ENCODE peak calls at places on chromosomes 4 and X, in six cellular contexts. One of them, this sample, is unnamed.

GRCh38 chr4:163554870-163555465 is 60.5 kb downstream of the TMA16 start:
- DNase-seq in GM23248: peak; percentile 54
- DNase-seq in hepatocyte: peak; percentile 38
- DNase-seq in GM23338: peak; percentile 59
- DNase-seq in neural progenitor cell: no peak
- DNase-seq in PC-3: peak; percentile 60
- DNase-seq in this sample: peak; percentile 23

GRCh38 chr4:115470763-115471162 is 357.3 kb upstream of the NDST4 start:
- DNase-seq in GM23248: no peak
- DNase-seq in neural progenitor cell: no peak
- DNase-seq in hepatocyte: no peak
- DNase-seq in PC-3: no peak
- DNase-seq in GM23338: no peak
- DNase-seq in this sample: no peak

GRCh38 chrX:153925387-153925738 is 701 bp downstream of the ARHGAP4 start:
- DNase-seq in PC-3: no peak
- DNase-seq in neural progenitor cell: no peak
- DNase-seq in GM23338: no peak
- DNase-seq in GM23248: no peak
- DNase-seq in hepatocyte: no peak
- DNase-seq in this sample: peak; percentile 81

GRCh38 chr4:12933760-12934221 is 550.3 kb downstream of the RAB28 start:
- DNase-seq in GM23248: no peak
- DNase-seq in neural progenitor cell: no peak
- DNase-seq in PC-3: no peak
- DNase-seq in hepatocyte: peak; percentile 18
- DNase-seq in GM23338: no peak
- DNase-seq in this sample: no peak

GRCh38 chr4:118783887-118784286 is 52.0 kb downstream of the SEC24D start:
- DNase-seq in PC-3: no peak
- DNase-seq in GM23338: no peak
- DNase-seq in neural progenitor cell: no peak
- DNase-seq in GM23248: peak; percentile 70
- DNase-seq in hepatocyte: no peak
- DNase-seq in this sample: no peak

GRCh38 chrX:68249401-68249831 is 183.9 kb downstream of the OPHN1 start:
- DNase-seq in PC-3: no peak
- DNase-seq in neural progenitor cell: no peak
- DNase-seq in GM23248: no peak
- DNase-seq in hepatocyte: no peak
- DNase-seq in GM23338: no peak
- DNase-seq in this sample: no peak

GRCh38 chrX:68826113-68826980 is 2.5 kb upstream of the EFNB1 start:
- DNase-seq in GM23248: peak; percentile 37
- DNase-seq in GM23338: no peak
- DNase-seq in PC-3: no peak
- DNase-seq in neural progenitor cell: no peak
- DNase-seq in hepatocyte: no peak
- DNase-seq in this sample: no peak

GRCh38 chr4:164748375-164748774 is 5.6 kb upstream of the SMIM31 start:
- DNase-seq in PC-3: peak; percentile 52
- DNase-seq in GM23338: peak; percentile 57
- DNase-seq in neural progenitor cell: peak; percentile 33
- DNase-seq in hepatocyte: peak; percentile 40
- DNase-seq in GM23248: peak; percentile 58
- DNase-seq in this sample: peak; percentile 40

GRCh38 chr4:101977096-101977495 is 186.6 kb downstream of the BANK1 start:
- DNase-seq in hepatocyte: peak; percentile 70
- DNase-seq in GM23338: no peak
- DNase-seq in neural progenitor cell: no peak
- DNase-seq in PC-3: peak; percentile 93
- DNase-seq in GM23248: peak; percentile 99
- DNase-seq in this sample: no peak

GRCh38 chrX:39263946-39264483 is 462.8 kb downstream of the MID1IP1 start:
- DNase-seq in hepatocyte: no peak
- DNase-seq in PC-3: no peak
- DNase-seq in GM23248: no peak
- DNase-seq in neural progenitor cell: no peak
- DNase-seq in GM23338: no peak
- DNase-seq in this sample: no peak

GRCh38 chr4:81314196-81314896 is 99.3 kb upstream of the PRKG2 start:
- DNase-seq in PC-3: peak; percentile 55
- DNase-seq in GM23248: peak; percentile 81
- DNase-seq in GM23338: no peak
- DNase-seq in neural progenitor cell: peak; percentile 12
- DNase-seq in hepatocyte: peak; percentile 93
- DNase-seq in this sample: no peak

GRCh38 chr4:54661686-54662085 is 3.9 kb downstream of the KIT start:
- DNase-seq in GM23338: no peak
- DNase-seq in GM23248: peak; percentile 95
- DNase-seq in neural progenitor cell: no peak
- DNase-seq in hepatocyte: no peak
- DNase-seq in PC-3: peak; percentile 79
- DNase-seq in this sample: no peak

GRCh38 chr4:185217390-185217985 is 8.1 kb downstream of the SNX25 start:
- DNase-seq in GM23248: no peak
- DNase-seq in neural progenitor cell: no peak
- DNase-seq in PC-3: no peak
- DNase-seq in hepatocyte: no peak
- DNase-seq in GM23338: no peak
- DNase-seq in this sample: no peak

GRCh38 chrX:19867411-19867732 is 20.0 kb downstream of the SH3KBP1 start:
- DNase-seq in hepatocyte: no peak
- DNase-seq in GM23248: peak; percentile 67
- DNase-seq in GM23338: no peak
- DNase-seq in neural progenitor cell: no peak
- DNase-seq in PC-3: peak; percentile 14
- DNase-seq in this sample: no peak

GRCh38 chr4:159369256-159369655 is 266.4 kb downstream of the RAPGEF2 start:
- DNase-seq in hepatocyte: no peak
- DNase-seq in GM23248: no peak
- DNase-seq in neural progenitor cell: peak; percentile 17
- DNase-seq in PC-3: no peak
- DNase-seq in GM23338: no peak
- DNase-seq in this sample: no peak

GRCh38 chr4:41142356-41142755 is 72.0 kb downstream of the APBB2 start:
- DNase-seq in neural progenitor cell: no peak
- DNase-seq in GM23248: peak; percentile 35
- DNase-seq in PC-3: no peak
- DNase-seq in hepatocyte: no peak
- DNase-seq in GM23338: no peak
- DNase-seq in this sample: no peak

GRCh38 chr4:150582881-150583286 is 933 bp downstream of the MAB21L2 start:
- DNase-seq in hepatocyte: peak; percentile 38
- DNase-seq in PC-3: no peak
- DNase-seq in neural progenitor cell: peak; percentile 72
- DNase-seq in GM23338: peak; percentile 69
- DNase-seq in GM23248: no peak
- DNase-seq in this sample: no peak

GRCh38 chrX:55057691-55058249 is 17.1 kb upstream of the PAGE2B start:
- DNase-seq in GM23338: peak; percentile 44
- DNase-seq in hepatocyte: peak; percentile 41
- DNase-seq in neural progenitor cell: peak; percentile 26
- DNase-seq in GM23248: peak; percentile 48
- DNase-seq in PC-3: peak; percentile 61
- DNase-seq in this sample: peak; percentile 40

DNA sequence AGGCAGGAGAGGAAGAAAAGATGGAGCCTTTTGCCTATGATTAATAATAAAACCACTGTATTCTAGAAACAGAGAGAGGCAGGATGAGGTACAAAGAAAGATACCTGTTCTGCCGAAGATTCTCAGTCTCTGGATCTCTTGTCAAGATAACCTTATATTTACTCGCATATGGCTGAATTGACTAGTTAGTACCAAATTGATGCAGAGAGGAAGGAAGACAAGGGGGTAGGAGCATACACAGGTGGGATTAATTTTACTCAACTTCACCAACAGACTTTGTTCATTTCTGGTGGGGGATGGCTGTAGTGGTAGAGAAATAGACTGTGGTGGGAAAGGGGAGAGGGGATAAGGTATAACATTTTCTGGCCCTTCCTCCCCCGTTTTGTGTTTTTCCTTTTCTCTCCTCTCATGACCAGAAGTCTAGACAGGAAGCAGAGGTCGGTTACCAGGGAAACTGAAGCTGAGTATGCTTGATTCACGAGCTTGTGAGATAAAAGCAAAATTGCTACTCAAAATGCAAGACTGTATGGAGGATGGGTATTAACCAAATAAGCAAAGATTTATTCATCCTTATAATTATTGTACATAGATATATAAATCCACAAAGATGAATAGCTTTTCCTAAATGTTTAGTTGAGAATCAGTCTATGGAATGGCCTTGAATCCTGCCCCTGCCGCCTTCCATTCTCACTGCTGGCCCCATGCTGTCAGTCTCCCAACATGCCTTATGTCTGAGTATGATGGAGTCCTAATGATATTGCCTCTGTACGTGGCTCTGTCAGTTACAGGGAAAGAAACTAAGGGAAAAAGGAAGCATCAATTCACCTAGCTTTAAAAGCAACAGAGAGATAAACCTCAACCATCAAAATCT is 17.8 kb upstream of the PAGE2B start:
- DNase-seq in GM23338: no peak
- DNase-seq in hepatocyte: no peak
- DNase-seq in GM23248: peak; percentile 47
- DNase-seq in neural progenitor cell: no peak
- DNase-seq in PC-3: peak; percentile 10
- DNase-seq in this sample: peak; percentile 28
- TF ChIP-seq EZH2phosphoT487 in GM23338: no peak
- TF ChIP-seq EZH2phosphoT487 in hepatocyte: no peak
- TF ChIP-seq EZH2phosphoT487 in GM23248: no peak
- TF ChIP-seq EZH2phosphoT487 in neural progenitor cell: no peak
- TF ChIP-seq EZH2phosphoT487 in PC-3: no peak
- TF ChIP-seq EZH2phosphoT487 in this sample: no peak

GRCh38 chrX:46758956-46759644 is at the start of gene SLC9A7:
- DNase-seq in neural progenitor cell: peak; percentile 83
- DNase-seq in GM23338: peak; percentile 73
- DNase-seq in hepatocyte: peak; percentile 76
- DNase-seq in GM23248: peak; percentile 83
- DNase-seq in PC-3: peak; percentile 84
- DNase-seq in this sample: peak; percentile 68

GRCh38 chrX:46758163-46758955 is 559 bp downstream of the SLC9A7 start:
- DNase-seq in PC-3: peak; percentile 10
- DNase-seq in GM23248: peak; percentile 56
- DNase-seq in neural progenitor cell: no peak
- DNase-seq in hepatocyte: peak; percentile 24
- DNase-seq in GM23338: peak; percentile 18
- DNase-seq in this sample: no peak

GRCh38 chrX:46757593-46757992 is 1.3 kb downstream of the SLC9A7 start:
- DNase-seq in GM23338: no peak
- DNase-seq in PC-3: peak; percentile 70
- DNase-seq in hepatocyte: no peak
- DNase-seq in GM23248: no peak
- DNase-seq in neural progenitor cell: no peak
- DNase-seq in this sample: no peak

GRCh38 chrX:46755656-46756055 is 3.3 kb downstream of the SLC9A7 start:
- DNase-seq in PC-3: no peak
- DNase-seq in hepatocyte: no peak
- DNase-seq in GM23248: no peak
- DNase-seq in neural progenitor cell: no peak
- DNase-seq in GM23338: no peak
- DNase-seq in this sample: no peak

GRCh38 chrX:46757052-46757451 is 1.9 kb downstream of the SLC9A7 start:
- DNase-seq in hepatocyte: no peak
- DNase-seq in GM23248: no peak
- DNase-seq in GM23338: no peak
- DNase-seq in PC-3: peak; percentile 38
- DNase-seq in neural progenitor cell: no peak
- DNase-seq in this sample: no peak
- H2AFZ ChIP-seq in hepatocyte: no peak overlapping the region
- H2AFZ ChIP-seq in GM23248: no peak overlapping the region
- H2AFZ ChIP-seq in GM23338: no peak overlapping the region
- H2AFZ ChIP-seq in PC-3: no peak overlapping the region
- H2AFZ ChIP-seq in neural progenitor cell: no peak overlapping the region
- H2AFZ ChIP-seq in this sample: no peak overlapping the region

GRCh38 chr4:4228356-4228668 is 1.6 kb upstream of the OTOP1 start:
- DNase-seq in hepatocyte: no peak
- DNase-seq in GM23248: no peak
- DNase-seq in GM23338: no peak
- DNase-seq in neural progenitor cell: no peak
- DNase-seq in PC-3: no peak
- DNase-seq in this sample: no peak

GRCh38 chr4:4227510-4228355 is 1.0 kb upstream of the OTOP1 start:
- DNase-seq in GM23338: peak; percentile 35
- DNase-seq in neural progenitor cell: no peak
- DNase-seq in PC-3: no peak
- DNase-seq in hepatocyte: no peak
- DNase-seq in GM23248: no peak
- DNase-seq in this sample: no peak

GRCh38 chr4:4226606-4227438 is at the start of gene OTOP1:
- DNase-seq in neural progenitor cell: no peak
- DNase-seq in GM23248: no peak
- DNase-seq in PC-3: no peak
- DNase-seq in GM23338: no peak
- DNase-seq in hepatocyte: no peak
- DNase-seq in this sample: no peak

DNA sequence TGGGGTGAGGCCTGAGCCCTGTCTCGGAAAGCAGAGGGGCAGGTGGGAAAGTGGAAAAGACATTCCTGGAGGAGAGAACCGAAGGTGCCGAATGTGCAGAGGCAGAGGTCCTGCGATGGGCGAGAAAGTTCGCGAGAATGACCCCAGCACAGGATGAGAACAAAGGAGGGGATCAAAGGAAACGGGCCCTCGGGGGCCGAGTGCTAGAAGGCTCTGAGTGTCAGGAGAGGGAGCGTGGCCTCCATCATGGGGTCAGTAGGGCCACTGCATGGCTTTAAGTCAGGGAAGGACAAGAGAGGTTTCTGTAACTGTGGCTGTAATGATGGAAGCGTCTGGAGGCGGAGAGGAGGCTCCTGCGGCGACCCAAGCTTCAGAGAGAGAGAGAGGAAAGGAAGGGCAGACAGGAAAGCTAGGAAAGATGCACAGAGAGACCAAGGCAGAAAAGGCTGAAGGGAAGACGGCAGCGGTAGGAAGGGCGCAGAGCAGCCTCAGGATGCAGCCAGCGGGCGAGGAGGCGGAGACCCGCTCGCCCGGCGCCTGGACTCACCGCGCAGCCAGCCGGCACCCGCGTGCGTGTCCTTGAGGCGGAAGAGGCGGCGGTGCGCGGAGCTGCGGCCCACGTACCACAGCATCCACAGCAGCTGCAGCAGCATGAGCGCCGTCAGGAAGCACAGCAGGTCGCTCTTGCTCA is 669 bp downstream of the OTOP1 start:
- DNase-seq in GM23338: peak; percentile 39
- DNase-seq in neural progenitor cell: peak; percentile 26
- DNase-seq in PC-3: no peak
- DNase-seq in hepatocyte: no peak
- DNase-seq in GM23248: peak; percentile 38
- DNase-seq in this sample: no peak
- TF ChIP-seq EZH2 in GM23338: peak; percentile 21
- TF ChIP-seq EZH2 in neural progenitor cell: no peak
- TF ChIP-seq EZH2 in PC-3: no peak
- TF ChIP-seq EZH2 in hepatocyte: no peak
- TF ChIP-seq EZH2 in GM23248: no peak
- TF ChIP-seq EZH2 in this sample: no peak

DNA sequence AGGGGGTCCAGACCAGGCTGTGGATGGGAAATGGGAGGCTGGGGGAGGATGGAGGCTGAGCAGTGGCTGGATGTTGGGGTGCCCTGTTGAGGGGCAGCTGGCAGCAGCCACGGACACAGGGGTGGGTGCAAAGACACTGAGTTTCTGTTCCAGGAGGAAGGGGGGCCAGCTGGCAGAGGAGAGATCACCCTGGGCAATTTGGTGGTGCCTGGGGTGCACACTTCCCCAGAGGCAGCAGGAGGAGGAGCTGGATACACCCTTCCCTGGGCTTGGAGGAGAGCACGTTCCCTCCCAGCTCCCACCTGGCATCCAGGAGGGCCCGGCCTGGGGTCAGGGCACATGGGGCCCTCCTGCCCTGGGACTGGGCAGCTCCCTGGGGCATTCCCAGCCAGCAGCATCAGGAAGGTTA is 42.8 kb downstream of the CPLX1 start:
- DNase-seq in GM23248: no peak
- DNase-seq in hepatocyte: no peak
- DNase-seq in PC-3: no peak
- DNase-seq in neural progenitor cell: no peak
- DNase-seq in GM23338: no peak
- DNase-seq in this sample: no peak
- TF ChIP-seq EZH2phosphoT487 in GM23248: no peak
- TF ChIP-seq EZH2phosphoT487 in hepatocyte: no peak
- TF ChIP-seq EZH2phosphoT487 in PC-3: no peak
- TF ChIP-seq EZH2phosphoT487 in neural progenitor cell: no peak
- TF ChIP-seq EZH2phosphoT487 in GM23338: no peak
- TF ChIP-seq EZH2phosphoT487 in this sample: no peak

This sample was measured in MM.1S.